ENCODE peak calls at places on chromosome 13, in nine cellular contexts. Y is mammary epithelial cell, W is HFF-Myc, M is heart left ventricle, G is HFFc6, H is HL-60, J is endothelial cell, D is mucosa of descending colon, S is left ventricle myocardium inferior. T is an unnamed sample.

GRCh38 chr13:53200498-53201453 is 172.2 kb downstream of the OLFM4 start:
- DNase-seq in S (peak; percentile 23), H (no peak), D (peak; percentile 71), W (no peak), M (peak; percentile 23), J (peak; percentile 92), Y (no peak), G (no peak), T (peak; percentile 20)

GRCh38 chr13:96581741-96582140 is 412.5 kb downstream of the OXGR1 start:
- DNase-seq in D (no peak), M (no peak), G (no peak), S (no peak), H (no peak), W (no peak), Y (peak; percentile 43), J (no peak), T (no peak)

GRCh38 chr13:96417956-96418355 is 328.0 kb downstream of the HS6ST3 start:
- DNase-seq in Y (no peak), M (no peak), W (no peak), S (no peak), J (no peak), D (no peak), G (no peak), H (no peak), T (no peak)

GRCh38 chr13:70959376-70959775 is 851.1 kb upstream of the KLHL1 start:
- DNase-seq in W (no peak), M (no peak), D (no peak), J (no peak), H (no peak), S (no peak), G (no peak), Y (no peak), T (no peak)

GRCh38 chr13:109707044-109707794 is 79.2 kb downstream of the IRS2 start:
- DNase-seq in W (no peak), H (no peak), D (peak; percentile 62), Y (no peak), J (no peak), M (no peak), G (no peak), S (no peak), T (no peak)

GRCh38 chr13:110581489-110582185 is 20.1 kb upstream of the RAB20 start:
- DNase-seq in W (no peak), J (no peak), G (no peak), D (no peak), H (no peak), S (no peak), M (no peak), Y (no peak), T (no peak)

GRCh38 chr13:73136776-73137175 is 78.0 kb downstream of the KLF5 start:
- DNase-seq in D (no peak), M (no peak), S (no peak), H (no peak), J (no peak), W (no peak), Y (no peak), G (peak; percentile 42), T (no peak)

GRCh38 chr13:49627831-49628652 is at the start of gene ARL11:
- DNase-seq in H (peak; percentile 81), Y (no peak), S (peak; percentile 64), J (peak; percentile 28), D (peak; percentile 79), M (peak; percentile 68), G (no peak), W (no peak), T (peak; percentile 8)

GRCh38 chr13:80217614-80218456 is 123.1 kb downstream of the SPRY2 start:
- DNase-seq in W (no peak), D (no peak), S (no peak), J (no peak), Y (no peak), G (no peak), H (no peak), M (no peak), T (no peak)

GRCh38 chr13:25990801-25991200 is 61.0 kb downstream of the SHISA2 start:
- DNase-seq in M (no peak), J (no peak), D (no peak), S (no peak), Y (no peak), G (no peak), H (no peak), W (no peak), T (no peak)

GRCh38 chr13:40503026-40503425 is 163.4 kb downstream of the FOXO1 start:
- DNase-seq in W (no peak), D (no peak), Y (no peak), G (no peak), M (no peak), J (no peak), S (no peak), H (no peak), T (no peak)

GRCh38 chr13:47420568-47420967 is 523.7 kb upstream of the HTR2A start:
- DNase-seq in Y (no peak), G (peak; percentile 21), J (no peak), D (no peak), S (no peak), W (no peak), M (no peak), H (no peak), T (no peak)

GRCh38 chr13:29771247-29771646 is 79.2 kb downstream of the UBL3 start:
- DNase-seq in W (no peak), J (no peak), H (no peak), G (peak; percentile 37), M (no peak), Y (peak; percentile 10), S (no peak), D (no peak), T (no peak)

GRCh38 chr13:50052478-50052877 is 37.2 kb downstream of the KCNRG start:
- DNase-seq in G (no peak), M (no peak), Y (no peak), H (no peak), J (no peak), S (no peak), W (no peak), D (no peak), T (no peak)

GRCh38 chr13:111175948-111176347 is 60.8 kb downstream of the ARHGEF7 start:
- DNase-seq in M (no peak), S (no peak), H (no peak), W (no peak), G (no peak), Y (no peak), D (no peak), J (no peak), T (no peak)

GRCh38 chr13:24035411-24035810 is 125.1 kb upstream of the SPATA13 start:
- DNase-seq in H (no peak), W (no peak), Y (no peak), M (no peak), S (no peak), D (no peak), J (no peak), G (no peak), T (no peak)

GRCh38 chr13:82751221-82751620 is 1131.1 kb downstream of the SLITRK1 start:
- DNase-seq in Y (no peak), G (no peak), D (no peak), H (no peak), W (no peak), S (no peak), M (no peak), J (no peak), T (no peak)

DNA sequence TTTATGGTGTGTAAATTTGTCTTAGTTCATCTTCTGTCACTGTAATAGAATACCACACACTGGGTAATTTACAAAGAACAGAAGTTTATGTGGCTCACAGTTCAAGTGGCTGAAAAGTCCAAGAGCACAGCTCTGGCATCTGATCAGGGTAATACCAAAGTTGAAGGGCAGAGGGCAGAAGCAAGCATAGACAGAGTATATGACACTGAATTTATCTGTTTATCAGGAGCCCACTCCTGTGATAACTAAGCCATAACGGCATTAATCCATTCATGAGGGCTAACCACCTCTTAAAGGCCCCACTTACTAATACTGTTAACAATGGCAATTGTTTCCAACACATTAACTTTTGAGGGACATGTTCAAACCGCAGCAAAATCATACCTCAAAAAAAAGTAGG is 4.0 kb upstream of the RFXAP start:
- DNase-seq in H (no peak), Y (no peak), W (no peak), S (no peak), M (no peak), J (no peak), G (no peak), D (no peak), T (no peak)
- TF ChIP-seq CTCF in H (no peak), Y (peak; percentile 14), W (peak; percentile 30), S (peak; percentile 13), M (no peak), J (peak; percentile 31), G (peak; percentile 63), D (no peak), T (peak; percentile 14)

GRCh38 chr13:42852102-42852501 is 70.7 kb downstream of the FAM216B start:
- DNase-seq in D (no peak), M (no peak), H (no peak), G (no peak), W (no peak), S (no peak), Y (no peak), J (no peak), T (no peak)

GRCh38 chr13:42849200-42849599 is 67.8 kb downstream of the FAM216B start:
- DNase-seq in J (no peak), H (no peak), D (no peak), Y (no peak), M (no peak), S (no peak), W (no peak), G (no peak), T (no peak)

GRCh38 chr13:42847891-42848663 is 66.7 kb downstream of the FAM216B start:
- DNase-seq in W (no peak), M (no peak), H (no peak), D (no peak), Y (no peak), J (no peak), S (no peak), G (no peak), T (no peak)
- TF ChIP-seq CTCF in W (no peak), M (no peak), H (no peak), D (no peak), Y (no peak), J (no peak), S (no peak), G (no peak), T (no peak)

DNA sequence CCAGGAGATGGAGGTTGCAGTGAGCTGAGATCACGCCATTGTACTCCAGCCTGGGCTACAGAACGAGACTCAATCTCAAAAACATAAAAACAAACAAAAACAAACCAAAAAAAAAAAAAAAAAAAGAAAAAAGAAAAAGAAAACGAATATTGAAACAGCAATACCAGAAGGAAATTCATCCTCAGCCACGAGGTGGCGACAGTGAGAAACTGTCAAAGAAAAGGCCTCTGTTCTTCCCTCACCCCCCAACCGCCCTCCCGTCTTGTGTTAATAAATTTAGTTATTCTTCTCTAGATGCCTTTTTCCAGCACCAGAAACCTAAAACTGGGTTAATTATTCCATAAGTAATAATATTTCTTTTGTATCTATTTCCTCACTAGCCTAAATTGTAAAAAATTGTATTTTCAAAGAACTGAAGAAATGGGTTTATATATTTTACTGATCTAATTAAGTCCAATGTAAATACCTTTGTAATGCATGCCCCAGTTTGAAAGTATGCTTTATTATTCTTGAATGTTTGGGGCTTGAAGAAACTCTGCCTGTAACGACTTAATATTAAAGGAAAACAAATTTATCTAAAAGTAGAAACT is 38.6 kb downstream of the LIG4 start:
- DNase-seq in D (no peak), H (no peak), J (peak; percentile 51), G (no peak), Y (peak; percentile 21), S (no peak), W (no peak), M (no peak), T (peak; percentile 39)
- TF ChIP-seq CTCF in D (no peak), H (no peak), J (peak; percentile 77), G (peak; percentile 77), Y (peak; percentile 62), S (peak; percentile 38), W (peak; percentile 29), M (peak; percentile 23), T (peak; percentile 45)

GRCh38 chr13:76848596-76848995 is 37.6 kb downstream of the KCTD12 start:
- DNase-seq in D (no peak), M (no peak), J (no peak), H (peak; percentile 43), S (peak; percentile 34), G (no peak), W (no peak), Y (no peak), T (no peak)
- TF ChIP-seq CTCF in D (no peak), M (no peak), J (no peak), H (no peak), S (no peak), G (no peak), W (no peak), Y (no peak), T (no peak)

T was measured in RWPE1.